ENCODE peak calls at places on chromosomes 7 and 10, in four cellular contexts. M is H1, X is HCT116, Q is SK-N-SH. N is an unnamed sample.
A peak's percentile ranks its signal among the peaks of the same experiment; 100 is the strongest.

GRCh38 chr10:93081834-93082233 is 8.1 kb downstream of the CYP26A1 start:
- DNase-seq in X (no peak), Q (no peak), M (no peak), N (no peak)

GRCh38 chr10:60098676-60099601 is 192.6 kb upstream of the CCDC6 start:
- DNase-seq in X (peak; percentile 38), M (peak; percentile 50), Q (peak; percentile 20), N (no peak)

GRCh38 chr10:132193907-132194552 is 7.3 kb downstream of the DPYSL4 start:
- DNase-seq in Q (no peak), M (no peak), X (no peak), N (no peak)

GRCh38 chr7:85114342-85114741 is 72.5 kb downstream of the SEMA3D start:
- DNase-seq in X (peak; percentile 22), Q (no peak), M (no peak), N (no peak)

GRCh38 chr10:49157229-49157628 is 23.4 kb upstream of the FAM170B start:
- DNase-seq in M (no peak), Q (no peak), X (no peak), N (no peak)

GRCh38 chr10:7014721-7015120 is 396.1 kb downstream of the SFMBT2 start:
- DNase-seq in M (no peak), Q (no peak), X (no peak), N (no peak)

GRCh38 chr10:73774637-73775036 is 7.2 kb upstream of the CHCHD1 start:
- DNase-seq in X (no peak), M (no peak), Q (no peak), N (no peak)

GRCh38 chr10:90920986-90921643 is at the start of gene ANKRD1:
- DNase-seq in X (peak; percentile 60), M (no peak), Q (no peak), N (peak; percentile 85)

GRCh38 chr7:12111461-12112405 is 99.4 kb upstream of the TMEM106B start:
- DNase-seq in X (no peak), Q (peak; percentile 83), M (peak; percentile 83), N (no peak)

GRCh38 chr10:110859947-110860376 is 11.8 kb upstream of the PDCD4 start:
- DNase-seq in X (no peak), Q (no peak), M (no peak), N (no peak)

GRCh38 chr10:128431997-128432396 is 305.8 kb upstream of the MKI67 start:
- DNase-seq in X (no peak), M (no peak), Q (no peak), N (no peak)

GRCh38 chr10:10213237-10213636 is 804.4 kb upstream of the CELF2 start:
- DNase-seq in X (no peak), M (no peak), Q (no peak), N (no peak)

GRCh38 chr10:114938818-114939193 is 811 bp downstream of the TRUB1 start:
- DNase-seq in X (no peak), M (no peak), Q (no peak), N (no peak)

GRCh38 chr7:111401516-111401915 is 160.8 kb downstream of the IMMP2L start:
- DNase-seq in X (no peak), Q (no peak), M (no peak), N (no peak)

GRCh38 chr7:85004402-85004801 is 182.5 kb downstream of the SEMA3D start:
- DNase-seq in Q (no peak), M (no peak), X (no peak), N (no peak)

GRCh38 chr10:72029414-72029813 is 58.9 kb downstream of the SPOCK2 start:
- DNase-seq in Q (no peak), M (no peak), X (no peak), N (no peak)

GRCh38 chr10:72068126-72068765 is 20.1 kb downstream of the SPOCK2 start:
- DNase-seq in M (no peak), X (no peak), Q (no peak), N (no peak)

GRCh38 chr7:124780608-124781007 is 15.0 kb upstream of the GPR37 start:
- DNase-seq in M (no peak), X (no peak), Q (no peak), N (no peak)

GRCh38 chr7:100965051-100965722 is 4.2 kb upstream of the MUC12 start:
- DNase-seq in Q (peak; percentile 41), M (peak; percentile 75), X (no peak), N (no peak)

GRCh38 chr10:47240173-47240572 is 59.8 kb upstream of the GDF10 start:
- DNase-seq in X (no peak), Q (no peak), M (no peak), N (no peak)

GRCh38 chr7:106895246-106895864 is 30.3 kb downstream of the PIK3CG start:
- DNase-seq in X (no peak), M (no peak), Q (no peak), N (no peak)

GRCh38 chr10:119726291-119727261 is 726 bp downstream of the INPP5F start:
- DNase-seq in M (peak; percentile 84), X (no peak), Q (peak; percentile 84), N (no peak)

GRCh38 chr10:129973674-129974059 is 9.6 kb upstream of the EBF3 start:
- DNase-seq in X (no peak), M (no peak), Q (no peak), N (no peak)

GRCh38 chr10:112258407-112258806 is 24.8 kb upstream of the TECTB start:
- DNase-seq in Q (no peak), X (no peak), M (no peak), N (no peak)

GRCh38 chr7:107230334-107230733 is 61.5 kb downstream of the HBP1 start:
- DNase-seq in M (no peak), Q (no peak), X (no peak), N (no peak)

GRCh38 chr10:108783897-108784296 is 1139.4 kb downstream of the XPNPEP1 start:
- DNase-seq in M (peak; percentile 57), X (peak; percentile 39), Q (peak; percentile 1), N (peak; percentile 67)

GRCh38 chr10:70737977-70738376 is 47.2 kb downstream of the TBATA start:
- DNase-seq in Q (no peak), X (no peak), M (no peak), N (no peak)

GRCh38 chr10:15333909-15334649 is 37.0 kb downstream of the FAM171A1 start:
- DNase-seq in X (no peak), Q (peak; percentile 33), M (no peak), N (no peak)

GRCh38 chr10:112755446-112756117 is 194.5 kb upstream of the TCF7L2 start:
- DNase-seq in Q (peak; percentile 69), X (no peak), M (no peak), N (no peak)

GRCh38 chr10:133235891-133236321 is 1.7 kb upstream of the VENTX start:
- DNase-seq in X (no peak), M (no peak), Q (no peak), N (no peak)

GRCh38 chr10:119634219-119634544 is 17.0 kb upstream of the BAG3 start:
- DNase-seq in Q (no peak), X (no peak), M (no peak), N (no peak)

GRCh38 chr7:47039089-47039648 is 542.7 kb downstream of the TNS3 start:
- DNase-seq in M (no peak), Q (no peak), X (no peak), N (peak; percentile 27)

GRCh38 chr10:118712930-118713634 is 41.7 kb downstream of the CACUL1 start:
- DNase-seq in M (peak; percentile 69), X (no peak), Q (peak; percentile 36), N (no peak)

GRCh38 chr7:42017356-42017986 is 219.5 kb downstream of the GLI3 start:
- DNase-seq in X (no peak), M (no peak), Q (no peak), N (no peak)

GRCh38 chr7:30975257-30975899 is 11.6 kb downstream of the GHRHR start:
- DNase-seq in M (no peak), Q (peak; percentile 9), X (no peak), N (no peak)
- H3K9ac ChIP-seq in M (no peak overlapping the region), Q (no peak overlapping the region), X (no peak overlapping the region), N (no peak overlapping the region)

GRCh38 chr10:95571390-95571789 is 10.2 kb upstream of the SORBS1 start:
- DNase-seq in M (no peak), X (no peak), Q (no peak), N (no peak)

GRCh38 chr10:95566121-95566520 is 5.0 kb upstream of the SORBS1 start:
- DNase-seq in Q (no peak), M (no peak), X (no peak), N (no peak)

GRCh38 chr10:95572451-95572850 is 11.3 kb upstream of the SORBS1 start:
- DNase-seq in M (no peak), Q (no peak), X (no peak), N (no peak)

GRCh38 chr10:95567903-95568630 is 6.9 kb upstream of the SORBS1 start:
- DNase-seq in Q (no peak), M (no peak), X (no peak), N (no peak)

DNA sequence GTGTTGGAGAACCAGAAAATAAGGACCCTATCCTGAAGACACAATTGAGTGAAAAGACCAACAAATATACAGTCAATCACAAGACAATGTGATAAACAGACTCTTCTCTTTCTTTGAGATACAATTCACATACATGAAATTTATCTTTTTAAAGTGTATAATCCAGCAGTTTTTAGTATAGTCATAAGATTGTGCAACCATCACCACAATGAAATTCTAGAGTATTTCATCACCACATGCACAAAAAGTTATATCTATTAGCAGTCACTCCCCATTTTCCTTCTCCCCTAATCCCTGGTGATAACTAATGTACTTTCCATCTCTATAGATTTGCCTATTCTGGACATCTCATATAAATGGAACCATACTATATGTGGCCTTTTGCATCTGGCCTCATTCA is 8.2 kb upstream of the SORBS1 start:
- DNase-seq in X (no peak), Q (no peak), M (no peak), N (no peak)
- TF ChIP-seq YY1 in X (no peak), Q (no peak), M (no peak), N (no peak)

DNA sequence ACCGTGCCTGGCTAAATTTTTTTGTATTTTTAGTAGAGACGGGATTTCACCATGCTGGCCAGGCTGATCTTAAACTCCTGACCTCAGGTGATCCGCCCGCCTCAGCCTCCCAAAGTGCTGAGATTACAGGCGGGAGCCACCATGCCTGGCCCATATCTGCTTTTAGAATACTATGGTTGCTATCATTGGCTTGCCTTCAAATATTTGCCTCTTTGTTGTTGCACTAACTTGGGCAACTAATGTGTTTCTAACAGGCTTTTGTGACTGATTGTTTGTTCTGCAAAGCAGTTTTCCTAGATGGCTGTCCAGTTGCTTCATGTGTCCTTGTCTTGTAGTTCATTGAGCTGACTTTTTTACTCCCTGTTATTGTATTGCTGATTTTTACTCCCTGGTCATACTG is 9.7 kb downstream of the VDAC2 start:
- DNase-seq in Q (no peak), X (no peak), M (no peak), N (no peak)
- H3K36me3 ChIP-seq in Q (peaks cover 65% of the 10 kb centered on the region), X (peaks cover 88% of the 10 kb centered on the region), M (peaks cover 23% of the 10 kb centered on the region), N (peaks cover 82% of the 10 kb centered on the region)

DNA sequence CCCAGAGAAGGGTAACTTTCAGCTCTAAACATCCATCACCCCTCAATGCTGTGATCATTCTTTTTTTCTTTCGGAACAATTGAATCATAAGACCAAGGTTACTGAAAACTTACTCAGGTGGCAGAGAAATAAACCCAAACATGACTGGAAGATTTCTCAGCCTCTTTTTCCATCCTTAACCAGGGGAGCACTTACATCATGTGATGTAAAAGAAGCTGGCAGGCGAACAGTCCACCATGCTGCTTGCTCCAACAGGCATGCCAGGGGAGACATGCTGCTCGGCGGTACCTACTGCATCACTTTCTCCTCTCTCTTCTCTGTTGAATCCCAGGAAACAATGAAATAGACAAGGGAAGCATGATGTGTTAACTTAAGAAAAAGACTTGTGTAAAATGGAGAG is 64.0 kb upstream of the ZNF438 start:
- DNase-seq in M (no peak), X (no peak), Q (no peak), N (no peak)
- H3K9ac ChIP-seq in M (no peak overlapping the region), X (no peak overlapping the region), Q (no peak overlapping the region), N (no peak overlapping the region)